ENCODE peak calls at places on chromosomes 4 and X, in four cellular contexts. N is GM23248; J is CD8-positive, alpha-beta T cell; V is GM23338. G is an unnamed sample.

GRCh38 chr4:4456351-4456750 is 69.4 kb downstream of the NSG1 start:
- DNase-seq in N (peak), J (no peak), V (no peak), G (no peak)

GRCh38 chr4:100982345-100982744 is 365.0 kb downstream of the PPP3CA start:
- DNase-seq in N (no peak), J (no peak), V (no peak), G (peak)

GRCh38 chr4:128979934-128980333 is 113.4 kb downstream of the SCLT1 start:
- DNase-seq in N (peak), J (no peak), V (no peak), G (peak)

GRCh38 chr4:40998680-40999358 is 215.5 kb downstream of the APBB2 start:
- DNase-seq in N (peak), J (no peak), V (no peak), G (peak)

GRCh38 chr4:81432825-81433224 is 38.9 kb downstream of the RASGEF1B start:
- DNase-seq in N (no peak), J (no peak), V (no peak), G (no peak)

GRCh38 chr4:165489786-165490185 is 111.0 kb downstream of the CPE start:
- DNase-seq in N (peak), J (no peak), V (no peak), G (peak)

GRCh38 chrX:13428055-13428786 is 108.4 kb upstream of the ATXN3L start:
- DNase-seq in N (peak), J (no peak), V (peak), G (peak)

GRCh38 chr4:37648084-37648817 is 37.9 kb downstream of the RELL1 start:
- DNase-seq in N (peak), J (no peak), V (no peak), G (peak)

GRCh38 chrX:95585321-95585720 is 1099.3 kb upstream of the DIAPH2 start:
- DNase-seq in N (no peak), J (no peak), V (no peak), G (no peak)

GRCh38 chrX:37302569-37302968 is 46.6 kb upstream of the PRRG1 start:
- DNase-seq in N (peak), J (no peak), V (peak), G (no peak)

GRCh38 chr4:63379750-63380522 is 1029.3 kb downstream of the TECRL start:
- DNase-seq in N (no peak), J (no peak), V (no peak), G (no peak)

GRCh38 chr4:84433603-84434232 is 65.4 kb downstream of the NKX6-1 start:
- DNase-seq in N (no peak), J (no peak), V (peak), G (no peak)

GRCh38 chr4:168411318-168412150 is 68.8 kb downstream of the DDX60L start:
- DNase-seq in N (no peak), J (no peak), V (no peak), G (no peak)

GRCh38 chr4:116005037-116005805 is 891.8 kb upstream of the NDST4 start:
- DNase-seq in N (peak), J (no peak), V (no peak), G (no peak)

GRCh38 chrX:115588180-115588579 is 27.2 kb downstream of the PLS3 start:
- DNase-seq in N (no peak), J (no peak), V (no peak), G (no peak)

GRCh38 chr4:112418092-112418491 is 97.9 kb downstream of the NEUROG2 start:
- DNase-seq in N (no peak), J (no peak), V (peak), G (no peak)

GRCh38 chr4:81743731-81744465 is 272.2 kb upstream of the RASGEF1B start:
- DNase-seq in N (no peak), J (no peak), V (no peak), G (no peak)

GRCh38 chr4:142850478-142850877 is 4.4 kb upstream of the INPP4B start:
- DNase-seq in N (peak), J (no peak), V (peak), G (no peak)

GRCh38 chr4:184453402-184454160 is 20.8 kb downstream of the IRF2 start:
- DNase-seq in N (peak), J (peak), V (peak), G (peak)

GRCh38 chrX:67563469-67564448 is 19.9 kb downstream of the AR start:
- DNase-seq in N (peak), J (no peak), V (no peak), G (no peak)

GRCh38 chr4:14111730-14112171 is 484.2 kb upstream of the BOD1L1 start:
- DNase-seq in N (peak), J (no peak), V (peak), G (peak)

GRCh38 chr4:14115106-14115505 is 487.6 kb upstream of the BOD1L1 start:
- DNase-seq in N (no peak), J (no peak), V (peak), G (no peak)

GRCh38 chr4:14117575-14118228 is 490.2 kb upstream of the BOD1L1 start:
- DNase-seq in N (no peak), J (no peak), V (no peak), G (no peak)
- H3K27ac ChIP-seq in N (no peak), J (no peak), V (no peak), G (no peak)

GRCh38 chr4:7807351-7807921 is 132.2 kb downstream of the AFAP1 start:
- DNase-seq in N (no peak), J (no peak), V (no peak), G (no peak)
- H3K27ac ChIP-seq in N (no peak), J (no peak), V (peak), G (no peak)

GRCh38 chrX:18674788-18675735 is 3.2 kb upstream of the RS1 start:
- DNase-seq in N (peak), J (peak), V (peak), G (no peak)
- H3K27ac ChIP-seq in N (peak), J (peak), V (no peak), G (peak)

DNA sequence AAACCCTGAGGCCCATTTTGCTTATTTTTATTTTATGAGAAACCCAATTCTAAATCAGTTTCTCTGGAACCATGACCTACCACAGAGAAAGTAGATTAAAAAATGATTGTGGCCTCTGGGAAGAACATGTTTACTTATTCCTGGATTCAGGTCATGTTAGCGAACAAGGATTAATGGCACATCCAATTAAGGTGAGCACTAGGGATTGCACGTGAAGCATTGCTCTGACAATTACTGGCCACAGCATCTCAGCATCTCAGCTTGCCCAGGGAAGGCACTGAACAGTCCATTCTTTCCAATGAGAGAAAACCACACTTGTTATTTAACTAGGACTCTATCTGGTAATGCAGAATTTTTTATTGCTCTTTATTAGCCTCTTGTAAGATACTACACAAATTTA is 119.8 kb downstream of the ZNF330 start:
- DNase-seq in N (no peak), J (no peak), V (no peak), G (no peak)
- H3K27ac ChIP-seq in N (no peak), J (no peak), V (no peak), G (no peak)

GRCh38 chr4:48651869-48652447 is 128.1 kb downstream of the FRYL start:
- DNase-seq in N (peak), J (no peak), V (no peak), G (peak)

GRCh38 chr4:48654015-48654664 is 125.9 kb downstream of the FRYL start:
- DNase-seq in N (peak), J (no peak), V (no peak), G (no peak)

GRCh38 chr4:48645225-48645794 is 134.8 kb downstream of the FRYL start:
- DNase-seq in N (no peak), J (no peak), V (no peak), G (no peak)

GRCh38 chr4:48653217-48654014 is 126.7 kb downstream of the FRYL start:
- DNase-seq in N (peak), J (peak), V (peak), G (no peak)

GRCh38 chr4:48649505-48649904 is 130.6 kb downstream of the FRYL start:
- DNase-seq in N (no peak), J (no peak), V (no peak), G (no peak)
- H3K27ac ChIP-seq in N (no peak), J (no peak), V (no peak), G (no peak)

GRCh38 chr4:793941-794621 is 31.8 kb downstream of the CPLX1 start:
- DNase-seq in N (no peak), J (no peak), V (no peak), G (no peak)
- H3K27ac ChIP-seq in N (no peak), J (no peak), V (no peak), G (no peak)